ENCODE peak calls at places on chromosome 4, in seven cellular contexts. F, O, A, G, M, Q and C are unnamed samples.

GRCh38 chr4:41179086-41179374 is 35.3 kb downstream of the APBB2 start:
- DNase-seq in O (no peak), Q (no peak), G (no peak), A (no peak), M (no peak), F (no peak), C (no peak)

GRCh38 chr4:119672086-119672485 is 43.5 kb upstream of the PDE5A start:
- DNase-seq in A (no peak), G (no peak), O (no peak), F (no peak), Q (no peak), M (no peak), C (no peak)

GRCh38 chr4:2871911-2872310 is 28.3 kb downstream of the ADD1 start:
- DNase-seq in F (no peak), Q (no peak), G (no peak), O (no peak), A (no peak), M (no peak), C (no peak)

GRCh38 chr4:86307432-86307831 is 52.4 kb downstream of the MAPK10 start:
- DNase-seq in M (no peak), O (no peak), G (no peak), Q (no peak), A (no peak), F (no peak), C (no peak)

GRCh38 chr4:86596802-86597201 is 2.7 kb downstream of the PTPN13 start:
- DNase-seq in G (peak), F (no peak), M (no peak), O (no peak), A (no peak), Q (no peak), C (no peak)

GRCh38 chr4:93776386-93777080 is 52.0 kb upstream of the ATOH1 start:
- DNase-seq in G (no peak), O (no peak), F (no peak), M (no peak), A (no peak), Q (no peak), C (no peak)

GRCh38 chr4:53672873-53673272 is 81.6 kb upstream of the LNX1 start:
- DNase-seq in G (no peak), F (no peak), A (no peak), Q (no peak), O (no peak), M (no peak), C (no peak)

GRCh38 chr4:152273343-152273742 is 262.5 kb downstream of the FBXW7 start:
- DNase-seq in A (no peak), O (no peak), M (no peak), F (no peak), Q (no peak), G (no peak), C (no peak)

GRCh38 chr4:42280327-42281095 is 116.8 kb upstream of the SHISA3 start:
- DNase-seq in O (no peak), Q (no peak), G (peak), A (no peak), M (no peak), F (no peak), C (no peak)

GRCh38 chr4:72323227-72323626 is 245.8 kb downstream of the ADAMTS3 start:
- DNase-seq in G (no peak), M (no peak), Q (no peak), O (no peak), F (no peak), A (no peak), C (no peak)

GRCh38 chr4:72330381-72330780 is 238.6 kb downstream of the ADAMTS3 start:
- DNase-seq in M (no peak), G (no peak), A (no peak), Q (no peak), O (no peak), F (no peak), C (no peak)

GRCh38 chr4:72325215-72325614 is 243.8 kb downstream of the ADAMTS3 start:
- DNase-seq in Q (no peak), O (no peak), F (no peak), G (peak), M (no peak), A (no peak), C (no peak)

DNA sequence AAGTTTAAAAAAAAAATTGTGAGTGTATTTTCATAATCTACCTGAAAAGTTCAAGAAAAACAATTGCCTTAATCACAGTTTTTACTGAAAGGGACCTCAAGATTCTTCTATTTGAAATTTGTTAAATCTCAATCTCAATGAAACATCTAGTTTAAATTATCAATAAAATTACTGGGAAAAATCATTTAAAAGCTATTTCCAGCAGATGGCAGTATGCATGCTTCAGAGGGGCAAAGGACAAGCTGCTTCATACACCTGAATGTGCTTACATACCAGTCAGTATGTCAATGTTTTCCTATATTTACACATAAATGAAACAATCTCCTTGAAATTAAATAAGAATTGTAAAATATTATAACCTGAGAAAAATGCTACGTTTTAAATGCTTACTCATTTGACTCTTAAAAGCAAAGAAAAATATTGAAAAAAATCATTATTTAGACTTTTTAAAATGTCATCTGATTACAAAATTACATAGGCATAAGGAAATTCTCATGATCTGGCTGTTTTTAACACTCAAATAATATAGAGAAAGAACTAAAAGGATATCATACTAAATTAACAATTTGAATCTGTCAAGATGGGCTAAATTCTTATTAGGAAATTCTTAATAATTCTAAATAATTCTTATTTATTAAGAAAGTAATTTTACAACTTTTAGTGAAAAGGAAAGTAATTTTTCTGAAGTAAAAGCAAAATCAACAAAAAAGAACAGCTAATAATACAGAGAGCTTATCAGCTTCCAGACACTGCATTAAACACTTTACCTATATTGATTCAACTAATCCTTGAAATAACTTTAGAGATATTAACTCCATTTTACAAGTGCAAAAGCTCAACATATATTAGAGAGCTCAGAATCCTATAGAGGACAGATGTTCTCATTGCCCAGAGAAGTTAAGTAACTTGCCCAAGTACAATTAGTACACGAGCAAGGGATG is 242.1 kb downstream of the ADAMTS3 start:
- DNase-seq in F (no peak), Q (no peak), O (no peak), G (peak), A (no peak), M (no peak), C (no peak)
- TF ChIP-seq CTCF in F (peak), Q (peak), O (peak), G (peak), A (peak), M (peak), C (no peak)

GRCh38 chr4:139036885-139037284 is 21.3 kb downstream of the NOCT start:
- DNase-seq in Q (no peak), F (no peak), G (no peak), M (no peak), O (no peak), A (no peak), C (no peak)

GRCh38 chr4:139030614-139031235 is 15.1 kb downstream of the NOCT start:
- DNase-seq in O (peak), Q (peak), M (peak), A (peak), F (peak), G (peak), C (peak)

GRCh38 chr4:139039044-139039443 is 23.5 kb downstream of the NOCT start:
- DNase-seq in O (no peak), A (no peak), Q (no peak), M (no peak), G (no peak), F (no peak), C (no peak)

DNA sequence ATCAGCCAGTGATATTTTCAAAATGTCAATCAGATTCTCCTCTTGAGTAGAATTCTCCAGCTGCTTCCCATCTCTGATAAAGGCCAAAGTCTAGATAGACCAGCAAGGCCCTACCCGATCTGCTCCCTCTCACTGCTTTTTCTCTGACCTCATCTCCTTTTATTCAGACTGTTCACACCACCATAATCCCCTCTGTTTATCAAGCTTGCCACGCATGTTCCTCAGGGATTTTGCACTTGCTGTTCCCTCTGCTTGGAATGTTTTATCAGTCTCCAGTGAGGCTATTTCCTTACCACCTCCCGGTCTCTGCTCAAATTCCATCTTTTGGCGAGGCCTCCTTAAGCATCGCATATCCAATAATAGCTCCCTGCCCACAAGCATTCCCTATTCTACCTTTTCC is 20.1 kb downstream of the NOCT start:
- DNase-seq in O (no peak), F (no peak), Q (no peak), M (no peak), G (no peak), A (no peak), C (no peak)
- H3K27ac ChIP-seq in O (no peak), F (no peak), Q (no peak), M (peak), G (no peak), A (no peak), C (no peak)

DNA sequence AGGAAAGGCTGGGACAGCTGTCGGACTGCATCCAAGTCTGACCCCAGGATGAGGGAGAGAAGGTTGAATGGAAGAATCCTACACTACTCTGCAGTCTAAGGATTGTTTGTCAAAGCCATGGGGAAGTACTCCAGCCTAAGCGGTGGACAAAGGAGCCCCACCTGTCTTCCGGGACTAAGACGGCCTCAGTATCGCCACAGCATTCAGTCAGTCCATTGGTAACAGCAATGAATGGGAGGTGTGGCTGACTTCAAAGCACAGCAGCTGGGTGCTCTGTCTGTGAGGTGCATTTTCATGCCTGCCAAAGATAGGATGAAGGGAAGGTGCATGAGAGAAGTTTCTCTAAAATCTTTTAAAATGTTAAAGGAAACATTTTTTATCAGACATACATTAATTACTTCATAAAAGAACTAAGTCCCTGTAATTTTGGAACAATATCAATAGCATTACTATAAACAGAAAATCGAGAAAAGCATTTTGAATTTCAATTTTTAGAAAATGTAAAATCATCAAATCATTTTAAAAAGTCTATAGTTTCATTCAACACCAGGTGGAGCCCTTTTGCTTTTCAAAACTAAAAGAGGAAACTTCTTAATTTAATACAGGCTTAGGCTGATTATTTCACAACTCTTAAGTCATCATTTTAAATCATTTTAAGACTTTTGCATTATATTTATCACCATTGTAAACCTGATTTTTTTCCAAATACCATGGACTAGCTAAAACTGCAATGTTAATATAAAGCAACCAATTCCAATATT is 27.6 kb upstream of the INTU start:
- DNase-seq in F (no peak), O (no peak), A (no peak), Q (peak), G (peak), M (no peak), C (no peak)
- TF ChIP-seq CTCF in F (no peak), O (peak), A (peak), Q (peak), G (peak), M (peak), C (peak)

GRCh38 chr4:76996445-76996844 is 46.9 kb downstream of the SEPTIN11 start:
- DNase-seq in G (no peak), Q (no peak), M (no peak), F (no peak), O (no peak), A (no peak), C (no peak)
- H3K27ac ChIP-seq in G (no peak), Q (no peak), M (no peak), F (no peak), O (no peak), A (no peak), C (no peak)

DNA sequence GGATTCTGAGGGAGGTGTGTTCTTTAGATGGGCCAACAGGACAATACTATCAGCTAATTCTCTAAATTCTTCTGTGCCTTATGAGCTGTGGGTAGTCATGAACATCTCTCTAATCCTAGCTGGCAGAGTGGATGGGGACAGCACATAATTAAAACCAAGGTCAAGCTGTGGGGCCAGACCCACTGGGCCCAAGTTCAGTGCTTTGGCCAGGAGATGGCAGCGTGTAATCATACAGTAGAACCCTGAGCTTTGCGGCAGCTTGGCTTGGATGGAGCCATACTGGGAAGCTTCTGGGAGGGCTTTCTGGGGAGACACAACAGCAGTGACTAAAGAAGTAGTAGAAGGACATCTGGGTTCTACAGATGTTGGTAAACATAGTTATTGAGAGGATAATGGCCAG is 140.3 kb upstream of the CXCL13 start:
- DNase-seq in O (peak), M (no peak), F (no peak), G (peak), Q (peak), A (peak), C (no peak)
- TF ChIP-seq CTCF in O (peak), M (peak), F (no peak), G (peak), Q (peak), A (peak), C (peak)

GRCh38 chr4:57074753-57075152 is 35.4 kb downstream of the IGFBP7 start:
- DNase-seq in Q (no peak), G (no peak), A (no peak), F (no peak), O (no peak), M (no peak), C (no peak)
- H3K27ac ChIP-seq in Q (no peak), G (no peak), A (no peak), F (no peak), O (no peak), M (no peak), C (no peak)